ENCODE peak calls at places on chromosomes 13 and 19, in ten cellular contexts. W, B, D, F, I, U, N, H, K and L are unnamed samples.

GRCh38 chr19:2253106-2254051 is 2.8 kb downstream of the JSRP1 start:
- DNase-seq in W (no peak), B (no peak), D (no peak), F (no peak), I (no peak), U (no peak), N (no peak), H (no peak), K (no peak), L (no peak)

GRCh38 chr13:81686877-81687276 is 1346.0 kb upstream of the SPRY2 start:
- DNase-seq in W (no peak), B (no peak), D (no peak), F (no peak), I (no peak), U (peak; percentile 1), N (no peak), H (no peak), K (no peak), L (no peak)

GRCh38 chr13:24218320-24218719 is 57.8 kb downstream of the SPATA13 start:
- DNase-seq in W (no peak), B (no peak), D (no peak), F (no peak), I (no peak), U (no peak), N (no peak), H (no peak), K (no peak), L (no peak)

GRCh38 chr19:13057147-13057572 is 45.5 kb downstream of the LYL1 start:
- DNase-seq in W (no peak), B (no peak), D (no peak), F (no peak), I (no peak), U (no peak), N (no peak), H (no peak), K (peak; percentile 46), L (no peak)

GRCh38 chr13:104847863-104848262 is 1687.6 kb downstream of the EFNB2 start:
- DNase-seq in W (no peak), B (no peak), D (no peak), F (no peak), I (no peak), U (no peak), N (no peak), H (no peak), K (no peak), L (no peak)

GRCh38 chr19:10760268-10760944 is 42.5 kb downstream of the DNM2 start:
- DNase-seq in W (no peak), B (peak; percentile 67), D (no peak), F (no peak), I (no peak), U (no peak), N (peak; percentile 8), H (no peak), K (no peak), L (no peak)

GRCh38 chr13:41216160-41216559 is 21.8 kb upstream of the KBTBD7 start:
- DNase-seq in W (no peak), B (no peak), D (peak; percentile 32), F (no peak), I (no peak), U (peak; percentile 79), N (no peak), H (peak; percentile 77), K (no peak), L (no peak)

GRCh38 chr13:95652821-95653220 is 8.3 kb upstream of the DZIP1 start:
- DNase-seq in W (no peak), B (no peak), D (no peak), F (no peak), I (no peak), U (no peak), N (no peak), H (no peak), K (no peak), L (no peak)

GRCh38 chr19:33797821-33798633 is 1.4 kb downstream of the KCTD15 start:
- DNase-seq in W (no peak), B (peak; percentile 30), D (no peak), F (peak; percentile 30), I (no peak), U (peak; percentile 48), N (peak; percentile 33), H (peak; percentile 19), K (peak; percentile 57), L (peak; percentile 82)

GRCh38 chr13:77693449-77693940 is 4.0 kb upstream of the SLAIN1 start:
- DNase-seq in W (no peak), B (no peak), D (no peak), F (no peak), I (no peak), U (no peak), N (no peak), H (no peak), K (no peak), L (no peak)

GRCh38 chr13:77692746-77693448 is 4.6 kb upstream of the SLAIN1 start:
- DNase-seq in W (no peak), B (no peak), D (no peak), F (no peak), I (no peak), U (no peak), N (no peak), H (no peak), K (no peak), L (no peak)

GRCh38 chr13:77687799-77688198 is 9.7 kb upstream of the SLAIN1 start:
- DNase-seq in W (no peak), B (no peak), D (no peak), F (no peak), I (no peak), U (no peak), N (no peak), H (no peak), K (no peak), L (no peak)

GRCh38 chr13:77696006-77696862 is 1.3 kb upstream of the SLAIN1 start:
- DNase-seq in W (no peak), B (peak; percentile 3), D (no peak), F (no peak), I (no peak), U (no peak), N (no peak), H (no peak), K (no peak), L (no peak)

DNA sequence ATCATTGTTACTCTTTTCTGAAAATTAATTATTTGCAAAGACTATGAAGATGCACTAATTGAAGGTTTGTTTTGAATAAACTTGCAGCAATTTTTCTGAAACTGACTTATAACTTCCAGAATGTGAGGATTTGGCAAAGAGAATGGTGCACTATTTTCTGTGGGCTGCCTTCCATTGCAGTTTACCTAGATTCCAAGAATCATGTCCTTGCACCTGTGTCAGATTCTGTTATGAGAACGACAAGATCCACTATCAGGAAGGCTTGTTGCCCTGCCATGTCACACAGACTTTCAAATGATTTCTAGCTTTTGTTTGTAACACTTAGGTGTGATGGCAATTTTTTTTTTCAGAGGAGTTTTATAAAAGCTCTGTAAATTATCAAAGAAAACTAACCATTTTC is 5.6 kb upstream of the SLAIN1 start:
- DNase-seq in W (no peak), B (no peak), D (no peak), F (no peak), I (no peak), U (no peak), N (no peak), H (no peak), K (no peak), L (no peak)
- H3K27ac ChIP-seq in W (peak overlapping the region; percentile 93), B (no peak overlapping the region), D (no peak overlapping the region), F (no peak overlapping the region), I (no peak overlapping the region), U (no peak overlapping the region), N (no peak overlapping the region), H (no peak overlapping the region), K (no peak overlapping the region), L (no peak overlapping the region)

GRCh38 chr19:43589277-43589676 is 6.7 kb downstream of the IRGQ start:
- DNase-seq in W (no peak), B (no peak), D (no peak), F (no peak), I (no peak), U (no peak), N (no peak), H (no peak), K (no peak), L (no peak)

GRCh38 chr19:43582495-43582894 is 6.9 kb downstream of the PINLYP start:
- DNase-seq in W (no peak), B (no peak), D (no peak), F (no peak), I (no peak), U (no peak), N (no peak), H (no peak), K (no peak), L (no peak)

GRCh38 chr19:43586346-43586745 is 9.6 kb downstream of the IRGQ start:
- DNase-seq in W (no peak), B (no peak), D (no peak), F (no peak), I (no peak), U (no peak), N (no peak), H (no peak), K (no peak), L (no peak)

GRCh38 chr19:43581467-43581866 is 5.9 kb downstream of the PINLYP start:
- DNase-seq in W (no peak), B (no peak), D (no peak), F (no peak), I (no peak), U (no peak), N (no peak), H (no peak), K (no peak), L (no peak)

GRCh38 chr19:43584484-43584883 is 8.9 kb downstream of the PINLYP start:
- DNase-seq in W (no peak), B (no peak), D (no peak), F (no peak), I (no peak), U (no peak), N (no peak), H (no peak), K (no peak), L (no peak)
- H3K27ac ChIP-seq in W (no peak overlapping the region), B (peak overlapping the region; percentile 51), D (no peak overlapping the region), F (no peak overlapping the region), I (no peak overlapping the region), U (no peak overlapping the region), N (no peak overlapping the region), H (no peak overlapping the region), K (peak overlapping the region; percentile 7), L (no peak overlapping the region)

GRCh38 chr19:7924651-7925170 is 1.2 kb downstream of the CTXN1 start:
- DNase-seq in W (no peak), B (no peak), D (no peak), F (no peak), I (no peak), U (no peak), N (no peak), H (no peak), K (no peak), L (peak; percentile 36)
- H3K27ac ChIP-seq in W (peak overlapping the region; percentile 57), B (no peak overlapping the region), D (no peak overlapping the region), F (peak overlapping the region; percentile 56), I (no peak overlapping the region), U (no peak overlapping the region), N (peak overlapping the region; percentile 62), H (no peak overlapping the region), K (peak overlapping the region; percentile 86), L (no peak overlapping the region)

GRCh38 chr13:112267650-112268049 is 108.5 kb upstream of the SPACA7 start:
- DNase-seq in W (no peak), B (no peak), D (no peak), F (no peak), I (no peak), U (no peak), N (no peak), H (no peak), K (no peak), L (no peak)

DNA sequence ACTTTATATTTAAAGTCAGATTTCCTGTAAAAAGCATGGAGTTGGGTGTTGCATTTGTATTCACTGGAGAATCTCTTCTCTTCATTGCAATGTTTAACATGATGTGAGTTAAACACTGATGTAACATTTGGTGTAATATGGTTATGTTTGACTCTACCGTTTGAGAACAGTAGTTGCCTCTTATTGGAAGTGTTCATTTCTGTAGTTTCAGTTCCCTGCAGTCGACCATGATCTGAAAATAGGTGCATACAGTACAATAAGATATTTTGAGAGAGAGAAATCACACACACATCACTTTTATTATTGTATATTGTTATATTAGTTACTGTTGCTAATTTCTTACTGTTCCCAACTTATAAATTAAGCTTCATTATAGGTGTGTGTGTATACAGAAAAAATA is 105.2 kb upstream of the SPACA7 start:
- DNase-seq in W (no peak), B (no peak), D (no peak), F (no peak), I (no peak), U (no peak), N (no peak), H (no peak), K (no peak), L (no peak)
- H3K27ac ChIP-seq in W (no peak overlapping the region), B (no peak overlapping the region), D (no peak overlapping the region), F (no peak overlapping the region), I (no peak overlapping the region), U (no peak overlapping the region), N (no peak overlapping the region), H (no peak overlapping the region), K (no peak overlapping the region), L (no peak overlapping the region)